ENCODE peak calls at places on chromosomes 11 and 22, in four cellular contexts. X is RWPE1; C is effector memory CD8-positive, alpha-beta T cell; D is NCI-H2227 treated with DMSO at 0.1 percent for 48 hours. U is an unnamed sample.
A peak's percentile ranks its signal among the peaks of the same experiment; 100 is the strongest.

GRCh38 chr11:113475160-113475761 is at the start of gene DRD2:
- DNase-seq in X (no peak), C (no peak), D (peak; percentile 73), U (peak; percentile 31)

GRCh38 chr11:73564903-73565302 is 33.0 kb downstream of the FAM168A start:
- DNase-seq in X (no peak), C (no peak), D (no peak), U (no peak)

GRCh38 chr11:31802000-31802551 is 9.0 kb downstream of the PAX6 start:
- DNase-seq in X (no peak), C (no peak), D (no peak), U (no peak)

GRCh38 chr11:69696749-69697488 is 6.9 kb downstream of the FGF19 start:
- DNase-seq in X (no peak), C (no peak), D (no peak), U (no peak)

GRCh38 chr11:133927690-133928627 is 28.8 kb downstream of the IGSF9B start:
- DNase-seq in X (peak; percentile 78), C (peak; percentile 59), D (peak; percentile 57), U (peak; percentile 77)

GRCh38 chr11:77183421-77183984 is 55.5 kb downstream of the MYO7A start:
- DNase-seq in X (no peak), C (no peak), D (no peak), U (no peak)

GRCh38 chr22:39239561-39240423 is 5.0 kb downstream of the PDGFB start:
- DNase-seq in X (peak; percentile 56), C (no peak), D (no peak), U (no peak)

GRCh38 chr22:45645150-45645525 is 26.5 kb upstream of the ATXN10 start:
- DNase-seq in X (no peak), C (no peak), D (no peak), U (no peak)

GRCh38 chr11:128790200-128790599 is 76.9 kb downstream of the KCNJ1 start:
- DNase-seq in X (no peak), C (no peak), D (no peak), U (peak; percentile 80)

GRCh38 chr11:118304227-118304808 is at the start of gene CD3E:
- DNase-seq in X (no peak), C (peak; percentile 63), D (no peak), U (no peak)

GRCh38 chr11:19777032-19777341 is 64.3 kb downstream of the NAV2 start:
- DNase-seq in X (peak; percentile 17), C (no peak), D (no peak), U (no peak)

GRCh38 chr11:70244698-70245097 is 25.8 kb upstream of the PPFIA1 start:
- DNase-seq in X (no peak), C (no peak), D (no peak), U (no peak)

GRCh38 chr11:1074244-1075221 is at the start of gene MUC2:
- DNase-seq in X (no peak), C (no peak), D (no peak), U (no peak)

GRCh38 chr22:36365020-36365411 is 22.8 kb downstream of the MYH9 start:
- DNase-seq in X (peak; percentile 74), C (peak; percentile 88), D (no peak), U (peak; percentile 85)

GRCh38 chr22:25749420-25750169 is 7.6 kb downstream of the MYO18B start:
- DNase-seq in X (no peak), C (no peak), D (no peak), U (no peak)

GRCh38 chr22:38104084-38104483 is 6.4 kb downstream of the BAIAP2L2 start:
- DNase-seq in X (no peak), C (no peak), D (no peak), U (no peak)

GRCh38 chr22:25745341-25746011 is 3.5 kb downstream of the MYO18B start:
- DNase-seq in X (no peak), C (no peak), D (no peak), U (no peak)

GRCh38 chr11:68844376-68844775 is 2.7 kb upstream of the CPT1A start:
- DNase-seq in X (no peak), C (no peak), D (no peak), U (no peak)

GRCh38 chr11:11313426-11313825 is 39.6 kb downstream of the CSNK2A3 start:
- DNase-seq in X (peak; percentile 63), C (no peak), D (no peak), U (no peak)

GRCh38 chr11:45661417-45662055 is 3.9 kb downstream of the CHST1 start:
- DNase-seq in X (no peak), C (no peak), D (no peak), U (no peak)

GRCh38 chr11:12201016-12201985 is 90.9 kb downstream of the MICAL2 start:
- DNase-seq in X (no peak), C (no peak), D (no peak), U (peak; percentile 87)

GRCh38 chr11:13368041-13368446 is 90.5 kb downstream of the BMAL1 start:
- DNase-seq in X (no peak), C (no peak), D (no peak), U (no peak)

GRCh38 chr11:9285850-9286587 is 20.9 kb upstream of the DENND5A start:
- DNase-seq in X (no peak), C (no peak), D (no peak), U (no peak)

GRCh38 chr11:131661137-131661536 is 290.7 kb downstream of the NTM start:
- DNase-seq in X (no peak), C (no peak), D (no peak), U (no peak)

GRCh38 chr22:20299736-20300136 is 20.1 kb downstream of the DGCR6L start:
- DNase-seq in X (no peak), C (no peak), D (peak; percentile 53), U (no peak)

GRCh38 chr22:30754971-30755759 is 60.5 kb downstream of the OSBP2 start:
- DNase-seq in X (peak; percentile 70), C (peak; percentile 31), D (peak; percentile 16), U (peak; percentile 54)

GRCh38 chr22:39212721-39213376 is 31.9 kb downstream of the PDGFB start:
- DNase-seq in X (peak; percentile 64), C (no peak), D (no peak), U (peak; percentile 22)

GRCh38 chr11:69703711-69704507 is at the start of gene FGF19:
- DNase-seq in X (peak; percentile 26), C (no peak), D (no peak), U (no peak)

GRCh38 chr11:72787262-72788104 is 6.4 kb downstream of the STARD10 start:
- DNase-seq in X (no peak), C (no peak), D (no peak), U (no peak)

GRCh38 chr11:45209904-45210699 is 63.7 kb downstream of the PRDM11 start:
- DNase-seq in X (no peak), C (no peak), D (peak; percentile 45), U (peak; percentile 94)

GRCh38 chr11:24859801-24860300 is 363.0 kb downstream of the LUZP2 start:
- DNase-seq in X (no peak), C (no peak), D (no peak), U (no peak)

GRCh38 chr22:46090631-46091201 is 59.6 kb upstream of the PPARA start:
- DNase-seq in X (no peak), C (no peak), D (no peak), U (peak; percentile 21)

GRCh38 chr22:49037701-49038245 is 789.9 kb downstream of the BRD1 start:
- DNase-seq in X (no peak), C (no peak), D (no peak), U (no peak)

GRCh38 chr11:128394436-128395089 is 192.8 kb downstream of the ETS1 start:
- DNase-seq in X (no peak), C (no peak), D (no peak), U (peak; percentile 62)

GRCh38 chr22:49976439-49977175 is 16.0 kb downstream of the PIM3 start:
- DNase-seq in X (no peak), C (no peak), D (no peak), U (no peak)

GRCh38 chr11:115226556-115226955 is 277.7 kb downstream of the CADM1 start:
- DNase-seq in X (no peak), C (no peak), D (no peak), U (no peak)

U was measured in left cardiac atrium.